ENCODE peak calls at places on chromosomes 13 and 19, in six cellular contexts. O is omental fat pad, C is upper lobe of right lung, J is neural progenitor cell, E is sigmoid colon, Q is WTC11. M is an unnamed sample.
A peak's percentile ranks its signal among the peaks of the same experiment; 100 is the strongest.

GRCh38 chr19:35074426-35075201 is 33.1 kb downstream of the HPN start:
- DNase-seq in Q (no peak), E (no peak), J (no peak), C (no peak), O (no peak), M (no peak)

GRCh38 chr13:49441312-49441711 is 2.6 kb downstream of the CAB39L start:
- DNase-seq in Q (no peak), E (no peak), J (no peak), C (no peak), O (no peak), M (no peak)

GRCh38 chr13:113552786-113553540 is 31.6 kb upstream of the TFDP1 start:
- DNase-seq in J (no peak), Q (no peak), O (no peak), C (peak; percentile 32), E (no peak), M (no peak)

GRCh38 chr13:46372071-46372470 is 15.0 kb downstream of the RUBCNL start:
- DNase-seq in J (no peak), O (no peak), Q (no peak), E (no peak), C (no peak), M (no peak)

GRCh38 chr13:113611996-113612395 is 27.4 kb downstream of the TFDP1 start:
- DNase-seq in E (no peak), C (no peak), J (no peak), Q (no peak), O (no peak), M (no peak)

GRCh38 chr13:111957913-111958450 is 109.0 kb upstream of the SOX1 start:
- DNase-seq in E (no peak), Q (no peak), C (no peak), O (no peak), J (no peak), M (no peak)

GRCh38 chr13:111539791-111540446 is 219.5 kb downstream of the TEX29 start:
- DNase-seq in O (no peak), E (no peak), C (no peak), J (no peak), Q (no peak), M (no peak)

GRCh38 chr13:51419015-51419636 is 33.7 kb downstream of the INTS6 start:
- DNase-seq in Q (no peak), C (no peak), E (no peak), J (no peak), O (no peak), M (no peak)

GRCh38 chr19:658916-659839 is 3.8 kb downstream of the RNF126 start:
- DNase-seq in Q (no peak), E (peak; percentile 75), C (no peak), J (no peak), O (no peak), M (peak; percentile 88)

GRCh38 chr13:113751491-113751890 is 7.5 kb upstream of the TMEM255B start:
- DNase-seq in E (no peak), Q (no peak), O (no peak), C (no peak), J (no peak), M (no peak)

GRCh38 chr19:55600336-55601028 is 394 bp downstream of the ZNF524 start:
- DNase-seq in J (peak; percentile 96), O (peak; percentile 29), C (no peak), E (peak; percentile 87), Q (peak; percentile 88), M (no peak)

GRCh38 chr13:31172535-31172934 is 10.8 kb upstream of the HSPH1 start:
- DNase-seq in Q (no peak), O (no peak), J (no peak), C (no peak), E (no peak), M (peak; percentile 88)

GRCh38 chr19:10543420-10544241 is at the start of gene ATG4D:
- DNase-seq in E (peak; percentile 85), O (peak; percentile 57), Q (peak; percentile 92), C (peak; percentile 96), J (peak; percentile 93), M (peak; percentile 60)

GRCh38 chr13:112888238-112889111 is 80.5 kb upstream of the MCF2L start:
- DNase-seq in C (no peak), E (no peak), Q (no peak), J (no peak), O (no peak), M (no peak)

GRCh38 chr19:37251308-37252229 is 33.6 kb downstream of the ZNF383 start:
- DNase-seq in J (no peak), Q (no peak), E (peak; percentile 91), O (peak; percentile 46), C (peak; percentile 81), M (peak; percentile 99)

GRCh38 chr19:2540646-2541454 is 64.9 kb downstream of the GADD45B start:
- DNase-seq in E (peak; percentile 98), J (peak; percentile 98), C (peak; percentile 94), O (no peak), Q (peak; percentile 97), M (peak; percentile 100)
- TF ChIP-seq CTCF in E (peak; percentile 23), J (peak; percentile 28), C (peak; percentile 34), O (no peak), Q (no peak), M (peak; percentile 38)

GRCh38 chr13:95678967-95679366 is 2.0 kb downstream of the DNAJC3 start:
- DNase-seq in O (no peak), C (no peak), E (no peak), J (no peak), Q (no peak), M (no peak)

GRCh38 chr13:95679722-95680121 is 2.8 kb downstream of the DNAJC3 start:
- DNase-seq in O (no peak), J (no peak), Q (no peak), E (no peak), C (no peak), M (no peak)

GRCh38 chr13:95676775-95677563 is at the start of gene DNAJC3:
- DNase-seq in J (peak; percentile 99), O (peak; percentile 86), Q (peak; percentile 99), E (peak; percentile 100), C (peak; percentile 100), M (peak; percentile 98)

GRCh38 chr13:95676100-95676774 is 702 bp upstream of the DNAJC3 start:
- DNase-seq in E (no peak), Q (no peak), O (peak; percentile 24), C (peak; percentile 64), J (no peak), M (peak; percentile 41)

GRCh38 chr13:95677564-95678386 is 836 bp downstream of the DNAJC3 start:
- DNase-seq in E (peak; percentile 85), O (peak; percentile 35), Q (peak; percentile 43), J (peak; percentile 57), C (no peak), M (peak; percentile 21)
- TF ChIP-seq CTCF in E (no peak), O (no peak), Q (no peak), J (no peak), C (no peak), M (no peak)

GRCh38 chr13:102376314-102376713 is 25.5 kb downstream of the FGF14 start:
- DNase-seq in E (no peak), C (no peak), Q (no peak), O (no peak), J (peak; percentile 45), M (no peak)
- TF ChIP-seq CTCF in E (no peak), C (no peak), Q (no peak), O (no peak), J (no peak), M (no peak)

GRCh38 chr13:22176968-22177545 is 506.2 kb downstream of the FGF9 start:
- DNase-seq in C (no peak), J (no peak), O (no peak), E (no peak), Q (no peak), M (no peak)

GRCh38 chr13:22173605-22174004 is 502.7 kb downstream of the FGF9 start:
- DNase-seq in O (no peak), C (no peak), E (no peak), J (no peak), Q (no peak), M (peak; percentile 66)

GRCh38 chr13:22178878-22179277 is 508.0 kb downstream of the FGF9 start:
- DNase-seq in C (no peak), O (no peak), J (no peak), E (no peak), Q (no peak), M (no peak)

GRCh38 chr13:22175211-22175610 is 504.3 kb downstream of the FGF9 start:
- DNase-seq in E (no peak), C (no peak), O (no peak), Q (peak; percentile 27), J (no peak), M (no peak)

DNA sequence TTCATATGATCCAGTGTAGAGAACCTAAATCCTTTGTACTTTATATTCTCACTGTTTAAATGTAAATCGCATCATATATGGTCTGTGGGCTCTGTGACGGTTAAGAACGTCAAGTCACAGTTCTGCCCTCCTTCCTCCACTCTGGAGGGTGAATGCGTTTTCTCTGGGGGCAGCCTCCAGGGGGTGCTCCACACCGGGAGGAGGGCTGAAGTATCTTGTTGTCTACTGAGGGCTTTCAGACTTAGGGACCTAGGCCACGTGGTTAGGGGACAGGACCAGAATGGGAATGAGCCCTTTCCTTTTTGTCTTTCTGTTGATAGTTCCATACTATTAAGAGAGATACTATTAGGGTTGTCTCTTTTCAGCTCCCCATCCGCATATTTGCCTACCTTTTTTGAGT is 504.9 kb downstream of the FGF9 start:
- DNase-seq in C (no peak), Q (no peak), O (no peak), J (no peak), E (no peak), M (no peak)
- TF ChIP-seq CTCF in C (no peak), Q (no peak), O (no peak), J (peak; percentile 7), E (no peak), M (no peak)

GRCh38 chr13:64471916-64472315 is 2758.2 kb downstream of the PCDH9 start:
- DNase-seq in E (no peak), C (no peak), O (no peak), J (no peak), Q (no peak), M (peak; percentile 57)
- TF ChIP-seq CTCF in E (no peak), C (no peak), O (no peak), J (peak; percentile 50), Q (no peak), M (peak; percentile 60)

GRCh38 chr19:50906217-50906616 is 5.0 kb downstream of the KLK4 start:
- DNase-seq in C (no peak), O (no peak), Q (peak; percentile 83), E (no peak), J (peak; percentile 84), M (no peak)
- TF ChIP-seq CTCF in C (peak; percentile 28), O (no peak), Q (peak; percentile 55), E (no peak), J (peak; percentile 68), M (peak; percentile 40)

GRCh38 chr19:29855087-29855486 is 43.3 kb downstream of the CCNE1 start:
- DNase-seq in O (no peak), E (peak; percentile 18), C (peak; percentile 21), Q (no peak), J (no peak), M (no peak)
- TF ChIP-seq CTCF in O (no peak), E (no peak), C (no peak), Q (no peak), J (no peak), M (no peak)

GRCh38 chr19:23305555-23305954 is 55.4 kb upstream of the ZNF724 start:
- DNase-seq in J (no peak), Q (no peak), O (no peak), E (no peak), C (no peak), M (no peak)
- TF ChIP-seq CTCF in J (no peak), Q (no peak), O (no peak), E (no peak), C (no peak), M (no peak)

M was measured in AG10803.